ENCODE peak calls at places on chromosomes 5 and 9, in eight cellular contexts. Q, A, E, L, C, K, J and V are unnamed samples.

GRCh38 chr9:84932915-84933527 is 263.5 kb downstream of the NTRK2 start:
- DNase-seq in K (no peak), J (no peak), L (no peak), E (no peak), C (no peak), Q (no peak), A (peak), V (no peak)

GRCh38 chr9:14136047-14136446 is 177.9 kb downstream of the NFIB start:
- DNase-seq in E (no peak), J (no peak), L (no peak), Q (no peak), A (no peak), K (no peak), C (no peak), V (no peak)

GRCh38 chr9:88997646-88998045 is 6.4 kb downstream of the S1PR3 start:
- DNase-seq in J (no peak), A (no peak), Q (no peak), C (no peak), E (peak), K (no peak), L (no peak), V (no peak)

GRCh38 chr9:79256691-79257213 is 315.0 kb upstream of the TLE4 start:
- DNase-seq in A (no peak), C (no peak), L (no peak), K (peak), E (no peak), Q (peak), J (no peak), V (no peak)

GRCh38 chr9:87436694-87437093 is 61.0 kb upstream of the DAPK1 start:
- DNase-seq in J (no peak), K (no peak), L (no peak), E (no peak), C (no peak), A (no peak), Q (no peak), V (no peak)

GRCh38 chr5:72556351-72557146 is 49.3 kb upstream of the ZNF366 start:
- DNase-seq in J (peak), E (no peak), A (peak), C (no peak), Q (peak), L (peak), K (no peak), V (peak)

GRCh38 chr9:89597711-89598707 is 6.8 kb upstream of the GADD45G start:
- DNase-seq in Q (peak), L (peak), K (peak), C (peak), J (peak), E (peak), A (peak), V (peak)

GRCh38 chr5:77560677-77561263 is 68.7 kb upstream of the WDR41 start:
- DNase-seq in L (no peak), J (no peak), Q (no peak), C (peak), K (peak), A (peak), E (no peak), V (peak)

GRCh38 chr5:58898538-58898937 is 315.7 kb downstream of the RAB3C start:
- DNase-seq in L (no peak), E (no peak), C (no peak), J (no peak), K (no peak), Q (no peak), A (peak), V (no peak)

GRCh38 chr5:145915970-145916638 is 20.3 kb upstream of the SH3RF2 start:
- DNase-seq in C (no peak), K (no peak), A (no peak), L (no peak), Q (no peak), E (no peak), J (no peak), V (no peak)

GRCh38 chr5:112907166-112907611 is 14.8 kb downstream of the REEP5 start:
- DNase-seq in E (no peak), Q (no peak), K (no peak), C (no peak), J (no peak), A (no peak), L (no peak), V (no peak)

GRCh38 chr5:124790895-124791732 is 44.7 kb upstream of the ZNF608 start:
- DNase-seq in K (no peak), A (peak), E (no peak), L (no peak), C (no peak), J (no peak), Q (peak), V (no peak)

GRCh38 chr9:136244116-136244775 is 1.4 kb downstream of the QSOX2 start:
- DNase-seq in Q (no peak), L (no peak), A (no peak), C (no peak), E (no peak), J (no peak), K (no peak), V (no peak)
- TF ChIP-seq POLR2A in Q (no peak), L (no peak), A (no peak), C (no peak), E (no peak), J (no peak), K (no peak), V (no peak)

GRCh38 chr9:122816163-122816867 is 12.1 kb downstream of the PDCL start:
- DNase-seq in E (peak), L (no peak), A (no peak), C (no peak), J (no peak), Q (peak), K (no peak), V (no peak)
- TF ChIP-seq POLR2A in E (no peak), L (no peak), A (no peak), C (no peak), J (no peak), Q (no peak), K (no peak), V (no peak)

DNA sequence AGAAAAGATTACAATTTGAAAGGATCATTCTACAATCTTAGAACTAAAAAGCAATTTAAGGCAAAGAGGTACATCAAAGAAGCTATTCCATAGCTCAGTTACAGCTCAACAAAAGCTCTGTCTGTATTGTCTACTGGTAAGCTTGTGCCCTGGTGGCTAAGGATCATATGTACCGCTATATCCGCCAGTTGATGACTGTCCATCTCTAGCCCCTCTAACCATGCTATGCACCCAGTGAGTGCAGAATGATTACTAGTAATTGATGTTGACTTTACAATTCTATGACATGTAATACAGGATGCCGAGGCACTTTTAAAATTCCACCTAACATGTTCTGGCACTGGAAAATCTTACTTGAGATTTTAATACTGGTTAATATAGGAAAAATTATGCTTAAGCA is 13.1 kb downstream of the LOX start:
- DNase-seq in E (no peak), J (no peak), K (no peak), Q (no peak), L (no peak), A (no peak), C (no peak), V (no peak)
- TF ChIP-seq POLR2A in E (no peak), J (no peak), K (no peak), Q (no peak), L (no peak), A (no peak), C (no peak), V (no peak)

GRCh38 chr5:95809414-95809960 is 13.0 kb downstream of the GLRX start:
- DNase-seq in K (no peak), A (no peak), L (no peak), E (no peak), Q (peak), J (peak), C (no peak), V (no peak)

GRCh38 chr5:95808686-95809413 is 13.7 kb downstream of the GLRX start:
- DNase-seq in L (peak), A (no peak), J (no peak), K (no peak), C (no peak), E (no peak), Q (peak), V (no peak)

GRCh38 chr5:95810305-95811125 is 12.0 kb downstream of the GLRX start:
- DNase-seq in K (no peak), J (no peak), E (no peak), C (no peak), A (no peak), Q (no peak), L (no peak), V (no peak)

GRCh38 chr5:95806687-95807086 is 15.8 kb downstream of the GLRX start:
- DNase-seq in A (no peak), Q (no peak), J (no peak), E (no peak), C (no peak), L (no peak), K (no peak), V (no peak)

GRCh38 chr5:95808013-95808685 is 14.4 kb downstream of the GLRX start:
- DNase-seq in L (no peak), K (no peak), A (no peak), C (no peak), J (no peak), E (no peak), Q (peak), V (no peak)
- TF ChIP-seq POLR2A in L (no peak), K (no peak), A (no peak), C (no peak), J (no peak), E (no peak), Q (no peak), V (no peak)

GRCh38 chr9:99336005-99336404 is 113.9 kb downstream of the SEC61B start:
- DNase-seq in E (no peak), Q (no peak), C (no peak), L (no peak), K (no peak), J (no peak), A (no peak), V (no peak)
- TF ChIP-seq POLR2A in E (no peak), Q (no peak), C (no peak), L (no peak), K (no peak), J (no peak), A (no peak), V (no peak)

DNA sequence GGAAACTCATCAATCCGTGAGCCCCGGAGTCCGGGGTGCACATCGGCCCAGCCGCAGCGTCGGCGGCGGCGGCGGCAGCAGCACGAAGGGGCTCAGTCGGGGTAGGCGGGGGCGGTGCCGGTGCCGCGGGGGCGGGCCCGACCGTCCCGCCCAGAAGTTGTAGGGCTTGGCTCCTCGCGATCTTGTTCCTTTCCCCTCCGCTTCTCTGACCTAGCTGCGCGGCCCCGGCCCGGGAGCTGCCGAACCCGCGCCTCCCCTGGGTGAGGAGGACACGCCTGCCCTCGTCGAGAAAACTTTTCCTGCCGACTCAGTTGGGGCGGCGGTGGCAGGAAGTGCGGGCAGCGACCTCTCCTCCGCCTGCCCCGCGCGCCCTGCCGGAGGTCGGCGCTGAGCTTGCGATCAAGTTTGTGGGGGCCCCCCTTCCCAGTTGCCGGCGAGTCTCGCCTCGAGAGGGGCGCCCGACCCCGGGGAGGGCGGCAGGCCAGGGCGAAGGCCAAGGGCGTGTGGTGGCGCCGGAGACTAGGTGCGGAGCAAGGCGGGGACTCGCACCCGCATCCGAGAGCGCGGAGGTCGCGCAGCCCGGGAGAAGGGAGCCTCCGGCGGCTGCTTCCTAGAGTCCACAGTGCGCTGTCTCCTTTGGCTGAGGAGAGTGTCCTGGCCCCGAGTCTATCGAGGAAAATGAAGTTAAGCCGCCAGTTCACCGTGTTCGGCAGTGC is at the start of gene MAN2A1:
- DNase-seq in A (peak), E (no peak), L (peak), Q (peak), C (peak), K (peak), J (peak), V (peak)
- TF ChIP-seq POLR2A in A (no peak), E (peak), L (no peak), Q (peak), C (peak), K (peak), J (no peak), V (peak)

GRCh38 chr9:137550241-137550621 is at the start of gene PNPLA7:
- DNase-seq in J (peak), E (no peak), Q (peak), C (peak), K (peak), A (peak), L (peak), V (peak)

GRCh38 chr9:137545123-137545522 is 5.1 kb downstream of the PNPLA7 start:
- DNase-seq in Q (no peak), K (no peak), C (no peak), L (no peak), A (no peak), J (no peak), E (no peak), V (no peak)

GRCh38 chr9:137550958-137551655 is 572 bp upstream of the MRPL41 start:
- DNase-seq in J (peak), L (no peak), E (no peak), Q (no peak), A (peak), C (no peak), K (peak), V (peak)

GRCh38 chr9:137544176-137544755 is 5.9 kb downstream of the PNPLA7 start:
- DNase-seq in L (no peak), K (no peak), A (no peak), C (no peak), Q (no peak), E (no peak), J (no peak), V (no peak)

GRCh38 chr9:137547687-137548543 is 2.3 kb downstream of the PNPLA7 start:
- DNase-seq in E (no peak), Q (no peak), K (no peak), A (no peak), C (no peak), L (no peak), J (no peak), V (peak)
- TF ChIP-seq POLR2A in E (no peak), Q (no peak), K (no peak), A (no peak), C (no peak), L (no peak), J (no peak), V (no peak)

DNA sequence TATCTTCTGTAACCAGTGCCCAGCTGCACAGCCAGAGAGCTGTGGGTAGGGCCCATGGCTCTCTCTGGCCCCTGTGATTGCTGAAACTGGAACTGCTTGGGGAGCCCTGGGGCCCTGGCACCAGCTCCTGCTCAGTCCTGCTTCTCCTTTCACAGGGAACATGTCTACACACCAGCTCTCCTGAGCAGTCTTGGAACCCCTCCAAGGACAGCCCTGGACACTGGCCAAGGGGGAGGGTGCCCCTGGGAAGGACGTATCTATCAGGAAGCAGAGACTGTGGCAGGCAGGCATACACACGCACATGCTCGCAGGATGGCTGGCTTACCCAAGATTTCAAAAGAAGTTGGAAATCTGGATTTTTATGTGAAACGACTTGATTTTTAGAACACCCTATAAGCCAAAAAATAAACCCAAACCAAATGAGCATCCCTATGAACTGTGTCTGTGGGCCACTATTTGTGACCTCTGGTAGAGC is 8.8 kb upstream of the TRAF1 start:
- DNase-seq in L (peak), E (peak), A (peak), C (peak), K (peak), Q (peak), J (peak), V (peak)
- TF ChIP-seq POLR2A in L (no peak), E (no peak), A (peak), C (no peak), K (no peak), Q (peak), J (peak), V (peak)